ENCODE peak calls at places on chromosomes 12 and 14, in five cellular contexts. One of them, this sample, is unnamed.

GRCh38 chr12:99066726-99067125 is 421.6 kb downstream of the APAF1 start:
- DNase-seq in amniotic stem cell: no peak
- DNase-seq in left ventricle myocardium inferior: no peak
- DNase-seq in CD8-positive, alpha-beta memory T cell: no peak
- DNase-seq in GM03348: no peak
- DNase-seq in this sample: no peak

GRCh38 chr12:538731-539539 is 79.2 kb downstream of the B4GALNT3 start:
- DNase-seq in amniotic stem cell: no peak
- DNase-seq in left ventricle myocardium inferior: peak
- DNase-seq in CD8-positive, alpha-beta memory T cell: peak
- DNase-seq in GM03348: peak
- DNase-seq in this sample: no peak

GRCh38 chr12:131683266-131684014 is 27.4 kb upstream of the SFSWAP start:
- DNase-seq in amniotic stem cell: no peak
- DNase-seq in left ventricle myocardium inferior: no peak
- DNase-seq in CD8-positive, alpha-beta memory T cell: no peak
- DNase-seq in GM03348: no peak
- DNase-seq in this sample: no peak

GRCh38 chr12:22046090-22046967 is at the start of gene CMAS:
- DNase-seq in amniotic stem cell: peak
- DNase-seq in left ventricle myocardium inferior: peak
- DNase-seq in CD8-positive, alpha-beta memory T cell: peak
- DNase-seq in GM03348: peak
- DNase-seq in this sample: peak

GRCh38 chr12:25972783-25973182 is 14.3 kb downstream of the RASSF8 start:
- DNase-seq in amniotic stem cell: no peak
- DNase-seq in left ventricle myocardium inferior: no peak
- DNase-seq in CD8-positive, alpha-beta memory T cell: no peak
- DNase-seq in GM03348: no peak
- DNase-seq in this sample: peak

GRCh38 chr12:26691234-26691970 is 141.6 kb downstream of the ITPR2 start:
- DNase-seq in amniotic stem cell: peak
- DNase-seq in left ventricle myocardium inferior: no peak
- DNase-seq in CD8-positive, alpha-beta memory T cell: no peak
- DNase-seq in GM03348: peak
- DNase-seq in this sample: peak

GRCh38 chr12:95944108-95944704 is 1.1 kb downstream of the AMDHD1 start:
- DNase-seq in amniotic stem cell: no peak
- DNase-seq in left ventricle myocardium inferior: no peak
- DNase-seq in CD8-positive, alpha-beta memory T cell: no peak
- DNase-seq in GM03348: no peak
- DNase-seq in this sample: no peak

GRCh38 chr14:37270629-37271028 is 72.9 kb downstream of the MIPOL1 start:
- DNase-seq in amniotic stem cell: no peak
- DNase-seq in left ventricle myocardium inferior: no peak
- DNase-seq in CD8-positive, alpha-beta memory T cell: no peak
- DNase-seq in GM03348: no peak
- DNase-seq in this sample: no peak

GRCh38 chr14:102508774-102509743 is 517 bp downstream of the ANKRD9 start:
- DNase-seq in amniotic stem cell: no peak
- DNase-seq in left ventricle myocardium inferior: peak
- DNase-seq in CD8-positive, alpha-beta memory T cell: peak
- DNase-seq in GM03348: peak
- DNase-seq in this sample: peak

GRCh38 chr12:47307680-47308399 is 228.1 kb upstream of the AMIGO2 start:
- DNase-seq in amniotic stem cell: peak
- DNase-seq in left ventricle myocardium inferior: no peak
- DNase-seq in CD8-positive, alpha-beta memory T cell: peak
- DNase-seq in GM03348: peak
- DNase-seq in this sample: peak

GRCh38 chr12:20421338-20421890 is 53.1 kb downstream of the PDE3A start:
- DNase-seq in amniotic stem cell: no peak
- DNase-seq in left ventricle myocardium inferior: peak
- DNase-seq in CD8-positive, alpha-beta memory T cell: no peak
- DNase-seq in GM03348: no peak
- DNase-seq in this sample: no peak

GRCh38 chr14:24425704-24426103 is 3.8 kb downstream of the CBLN3 start:
- DNase-seq in amniotic stem cell: peak
- DNase-seq in left ventricle myocardium inferior: no peak
- DNase-seq in CD8-positive, alpha-beta memory T cell: no peak
- DNase-seq in GM03348: peak
- DNase-seq in this sample: peak

GRCh38 chr14:69652942-69653680 is 41.7 kb downstream of the SUSD6 start:
- DNase-seq in amniotic stem cell: no peak
- DNase-seq in left ventricle myocardium inferior: no peak
- DNase-seq in CD8-positive, alpha-beta memory T cell: no peak
- DNase-seq in GM03348: no peak
- DNase-seq in this sample: no peak

GRCh38 chr12:188910-189621 is 24.9 kb downstream of the SLC6A12 start:
- DNase-seq in amniotic stem cell: peak
- DNase-seq in left ventricle myocardium inferior: peak
- DNase-seq in CD8-positive, alpha-beta memory T cell: no peak
- DNase-seq in GM03348: peak
- DNase-seq in this sample: peak

GRCh38 chr12:131990980-131991305 is 41.2 kb downstream of the EP400 start:
- DNase-seq in amniotic stem cell: no peak
- DNase-seq in left ventricle myocardium inferior: no peak
- DNase-seq in CD8-positive, alpha-beta memory T cell: no peak
- DNase-seq in GM03348: no peak
- DNase-seq in this sample: no peak

GRCh38 chr12:47744005-47744651 is 14.6 kb downstream of the RAPGEF3 start:
- DNase-seq in amniotic stem cell: no peak
- DNase-seq in left ventricle myocardium inferior: no peak
- DNase-seq in CD8-positive, alpha-beta memory T cell: peak
- DNase-seq in GM03348: no peak
- DNase-seq in this sample: no peak

GRCh38 chr14:92121207-92121669 is 268 bp downstream of the NDUFB1 start:
- DNase-seq in amniotic stem cell: no peak
- DNase-seq in left ventricle myocardium inferior: peak
- DNase-seq in CD8-positive, alpha-beta memory T cell: no peak
- DNase-seq in GM03348: peak
- DNase-seq in this sample: peak

GRCh38 chr14:37034410-37035285 is 137.8 kb downstream of the SLC25A21 start:
- DNase-seq in amniotic stem cell: no peak
- DNase-seq in left ventricle myocardium inferior: no peak
- DNase-seq in CD8-positive, alpha-beta memory T cell: no peak
- DNase-seq in GM03348: peak
- DNase-seq in this sample: peak

This sample was measured in fibroblast of gingiva.